ENCODE peak calls at places on chromosomes 1 and 21, in five cellular contexts. S is lower leg skin, Z is body of pancreas, P is ovary, G is K562. N is an unnamed sample.

GRCh38 chr1:209103135-209103534 is 480.4 kb upstream of the CAMK1G start:
- DNase-seq in S (no peak), Z (no peak), P (no peak), G (no peak), N (peak; percentile 14)

GRCh38 chr1:32199717-32200072 is 700 bp upstream of the CCDC28B start:
- DNase-seq in S (no peak), Z (peak; percentile 87), P (peak; percentile 56), G (no peak), N (no peak)

GRCh38 chr1:225250432-225250831 is 177.4 kb downstream of the LBR start:
- DNase-seq in S (no peak), Z (peak; percentile 25), P (no peak), G (no peak), N (peak; percentile 9)

GRCh38 chr1:219120625-219121544 is 52.8 kb upstream of the LYPLAL1 start:
- DNase-seq in S (peak; percentile 71), Z (peak; percentile 23), P (peak; percentile 67), G (peak; percentile 72), N (no peak)

GRCh38 chr1:226029093-226029496 is 30.0 kb upstream of the SDE2 start:
- DNase-seq in S (no peak), Z (peak; percentile 84), P (no peak), G (no peak), N (peak; percentile 62)

GRCh38 chr1:12134716-12135115 is 32.1 kb upstream of the TNFRSF1B start:
- DNase-seq in S (no peak), Z (no peak), P (no peak), G (no peak), N (no peak)

GRCh38 chr1:238186887-238187574 is 296.3 kb upstream of the ZP4 start:
- DNase-seq in S (no peak), Z (no peak), P (no peak), G (no peak), N (no peak)

GRCh38 chr1:29309621-29310020 is 73.3 kb downstream of the PTPRU start:
- DNase-seq in S (no peak), Z (no peak), P (no peak), G (no peak), N (no peak)

GRCh38 chr1:22626219-22626902 is 10.1 kb upstream of the C1QA start:
- DNase-seq in S (no peak), Z (no peak), P (no peak), G (no peak), N (no peak)

GRCh38 chr1:245124644-245125043 is 30.1 kb upstream of the KIF26B start:
- DNase-seq in S (no peak), Z (no peak), P (no peak), G (no peak), N (no peak)

GRCh38 chr1:40784141-40784770 is 669 bp downstream of the KCNQ4 start:
- DNase-seq in S (no peak), Z (no peak), P (peak; percentile 46), G (peak; percentile 65), N (peak; percentile 70)

GRCh38 chr1:59128239-59128736 is 168.6 kb upstream of the FGGY start:
- DNase-seq in S (no peak), Z (no peak), P (no peak), G (no peak), N (no peak)

GRCh38 chr1:119636500-119637089 is 11.5 kb downstream of the ZNF697 start:
- DNase-seq in S (no peak), Z (no peak), P (no peak), G (no peak), N (no peak)

GRCh38 chr21:17045214-17045835 is 467.5 kb upstream of the CXADR start:
- DNase-seq in S (no peak), Z (no peak), P (no peak), G (no peak), N (no peak)

GRCh38 chr1:157363660-157364140 is 188.6 kb downstream of the FCRL5 start:
- DNase-seq in S (no peak), Z (peak; percentile 65), P (no peak), G (no peak), N (peak; percentile 53)

GRCh38 chr1:33468011-33468410 is 4.4 kb upstream of the ZSCAN20 start:
- DNase-seq in S (no peak), Z (no peak), P (no peak), G (no peak), N (no peak)

GRCh38 chr1:159828176-159828575 is 1.5 kb downstream of the SLAMF8 start:
- DNase-seq in S (no peak), Z (no peak), P (no peak), G (no peak), N (no peak)

GRCh38 chr21:39348040-39348354 is 891 bp downstream of the HMGN1 start:
- DNase-seq in S (no peak), Z (no peak), P (no peak), G (no peak), N (no peak)

GRCh38 chr1:206941766-206942418 is 4.4 kb downstream of the PIGR start:
- DNase-seq in S (no peak), Z (peak; percentile 62), P (no peak), G (peak; percentile 67), N (no peak)

GRCh38 chr1:202251424-202252256 is 58.0 kb downstream of the LGR6 start:
- DNase-seq in S (no peak), Z (no peak), P (no peak), G (no peak), N (no peak)

GRCh38 chr1:38781872-38782617 is 77.5 kb downstream of the RRAGC start:
- DNase-seq in S (no peak), Z (no peak), P (no peak), G (no peak), N (no peak)

GRCh38 chr21:42484966-42485365 is 11.1 kb downstream of the RSPH1 start:
- DNase-seq in S (no peak), Z (no peak), P (no peak), G (no peak), N (no peak)

GRCh38 chr1:43766086-43766784 is 58.9 kb downstream of the ST3GAL3 start:
- DNase-seq in S (no peak), Z (no peak), P (no peak), G (no peak), N (no peak)

GRCh38 chr1:206550446-206550845 is 43.1 kb downstream of the RASSF5 start:
- DNase-seq in S (no peak), Z (no peak), P (no peak), G (no peak), N (no peak)

GRCh38 chr1:200038987-200039848 is 11.7 kb downstream of the NR5A2 start:
- DNase-seq in S (no peak), Z (peak; percentile 64), P (no peak), G (no peak), N (peak; percentile 65)

GRCh38 chr1:12594966-12595838 is 22.8 kb downstream of the DHRS3 start:
- DNase-seq in S (peak; percentile 61), Z (peak; percentile 54), P (peak; percentile 87), G (no peak), N (peak; percentile 46)

GRCh38 chr1:14997646-14998276 is 155.8 kb upstream of the TMEM51 start:
- DNase-seq in S (no peak), Z (no peak), P (no peak), G (no peak), N (no peak)

GRCh38 chr21:44914176-44914874 is 6.4 kb downstream of the ITGB2 start:
- DNase-seq in S (no peak), Z (peak; percentile 45), P (no peak), G (no peak), N (peak; percentile 73)

GRCh38 chr1:230368363-230368762 is 57.8 kb downstream of the PGBD5 start:
- DNase-seq in S (no peak), Z (no peak), P (no peak), G (no peak), N (no peak)

GRCh38 chr1:39816431-39817090 is 27.9 kb upstream of the BMP8B start:
- DNase-seq in S (peak; percentile 62), Z (peak; percentile 79), P (no peak), G (peak; percentile 85), N (peak; percentile 82)

GRCh38 chr21:8994640-8995511 is 1526.5 kb upstream of the TPTE start:
- DNase-seq in S (no peak), Z (no peak), P (no peak), G (no peak), N (no peak)

GRCh38 chr1:244444854-244445253 is 6.9 kb downstream of the ADSS2 start:
- DNase-seq in S (no peak), Z (no peak), P (no peak), G (no peak), N (no peak)

GRCh38 chr1:157304271-157304670 is 166.1 kb upstream of the ETV3 start:
- DNase-seq in S (no peak), Z (no peak), P (no peak), G (no peak), N (no peak)

GRCh38 chr1:246838118-246838456 is 93.7 kb downstream of the AHCTF1 start:
- DNase-seq in S (no peak), Z (no peak), P (no peak), G (no peak), N (no peak)

GRCh38 chr1:170931650-170932049 is 3.7 kb upstream of the MROH9 start:
- DNase-seq in S (no peak), Z (no peak), P (no peak), G (no peak), N (no peak)
- TF ChIP-seq CTCF in S (no peak), Z (no peak), P (no peak), G (no peak), N (no peak)

GRCh38 chr1:215079456-215079855 is 3.1 kb upstream of the KCNK2 start:
- DNase-seq in S (no peak), Z (no peak), P (no peak), G (no peak), N (no peak)

GRCh38 chr1:215071078-215071477 is 11.5 kb upstream of the KCNK2 start:
- DNase-seq in S (no peak), Z (no peak), P (no peak), G (no peak), N (no peak)

GRCh38 chr1:215081566-215082531 is 688 bp upstream of the KCNK2 start:
- DNase-seq in S (no peak), Z (no peak), P (no peak), G (no peak), N (no peak)

GRCh38 chr1:215076312-215076711 is 6.2 kb upstream of the KCNK2 start:
- DNase-seq in S (no peak), Z (no peak), P (no peak), G (no peak), N (peak; percentile 34)
- TF ChIP-seq CTCF in S (no peak), Z (no peak), P (no peak), G (peak; percentile 27), N (peak; percentile 30)

DNA sequence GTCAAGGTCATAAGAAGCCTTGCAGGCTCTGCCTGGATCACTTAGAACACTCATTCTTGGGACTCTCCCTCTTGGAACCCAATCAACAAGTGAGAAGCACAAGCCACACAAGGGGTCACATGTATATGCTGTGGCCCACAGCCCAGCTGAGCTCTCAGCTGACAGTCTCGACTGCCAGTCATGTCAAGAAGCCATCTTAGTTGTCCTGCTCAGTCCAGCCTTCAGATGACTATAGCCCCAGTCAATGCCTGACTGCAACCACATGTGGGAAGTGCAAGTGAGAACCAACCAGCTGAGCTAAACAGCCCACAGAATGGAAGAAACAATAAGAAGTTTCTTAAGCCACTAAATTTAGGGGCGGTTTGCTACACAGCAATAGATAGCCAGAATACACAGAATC is 356.0 kb downstream of the KCNH1 start:
- DNase-seq in S (no peak), Z (no peak), P (no peak), G (no peak), N (no peak)
- TF ChIP-seq CTCF in S (no peak), Z (no peak), P (no peak), G (no peak), N (no peak)

GRCh38 chr1:62783736-62784508 is at the start of gene ATG4C:
- DNase-seq in S (peak; percentile 96), Z (peak; percentile 98), P (peak; percentile 91), G (peak; percentile 90), N (peak; percentile 90)
- TF ChIP-seq CTCF in S (no peak), Z (no peak), P (no peak), G (no peak), N (no peak)

N was measured in GM20000.